ENCODE peak calls at places on chromosomes 11 and 22, in six cellular contexts. K is fibroblast of mammary gland, R is HuH-7, B is foreskin melanocyte, W is fibroblast of the conjunctiva, Z is LoVo. H is an unnamed sample.

GRCh38 chr11:119055901-119056300 is 1.1 kb downstream of the HYOU1 start:
- DNase-seq in K (peak; percentile 51), R (peak; percentile 28), B (peak; percentile 40), W (peak; percentile 27), Z (peak; percentile 8), H (no peak)

GRCh38 chr22:35842954-35843353 is 125.3 kb downstream of the APOL5 start:
- DNase-seq in K (peak; percentile 49), R (peak; percentile 53), B (peak; percentile 42), W (no peak), Z (peak; percentile 46), H (peak; percentile 11)

GRCh38 chr11:105155679-105156078 is 16.1 kb upstream of the CARD18 start:
- DNase-seq in K (no peak), R (no peak), B (no peak), W (no peak), Z (no peak), H (no peak)

GRCh38 chr22:41397143-41397811 is 15.5 kb downstream of the TEF start:
- DNase-seq in K (no peak), R (peak; percentile 71), B (no peak), W (no peak), Z (peak; percentile 32), H (no peak)

GRCh38 chr22:39496131-39496838 is 5.8 kb upstream of the MIEF1 start:
- DNase-seq in K (peak; percentile 58), R (peak; percentile 83), B (peak; percentile 68), W (no peak), Z (peak; percentile 36), H (peak; percentile 51)

GRCh38 chr11:66317322-66317765 is 500 bp upstream of the CD248 start:
- DNase-seq in K (peak; percentile 61), R (no peak), B (no peak), W (no peak), Z (no peak), H (no peak)

GRCh38 chr11:36469881-36470802 is 39.9 kb downstream of the TRAF6 start:
- DNase-seq in K (peak; percentile 51), R (no peak), B (no peak), W (no peak), Z (no peak), H (no peak)

GRCh38 chr22:26713823-26714449 is 56.5 kb downstream of the MIAT start:
- DNase-seq in K (peak; percentile 41), R (no peak), B (no peak), W (no peak), Z (no peak), H (no peak)

GRCh38 chr11:19676508-19677379 is 35.9 kb upstream of the NAV2 start:
- DNase-seq in K (no peak), R (no peak), B (peak; percentile 98), W (no peak), Z (no peak), H (no peak)

GRCh38 chr22:46054091-46054877 is 77.3 kb upstream of the WNT7B start:
- DNase-seq in K (peak; percentile 83), R (peak; percentile 70), B (no peak), W (peak; percentile 60), Z (no peak), H (no peak)

GRCh38 chr11:10581481-10582019 is 13.1 kb upstream of the LYVE1 start:
- DNase-seq in K (peak; percentile 44), R (no peak), B (no peak), W (no peak), Z (no peak), H (peak; percentile 51)

GRCh38 chr11:2581151-2581930 is 118.5 kb downstream of the KCNQ1OT1 start:
- DNase-seq in K (no peak), R (no peak), B (no peak), W (no peak), Z (no peak), H (no peak)

GRCh38 chr22:44582016-44582415 is 84.0 kb upstream of the RTL6 start:
- DNase-seq in K (no peak), R (no peak), B (no peak), W (no peak), Z (no peak), H (no peak)

GRCh38 chr22:27097481-27097880 is 440.1 kb downstream of the MIAT start:
- DNase-seq in K (no peak), R (no peak), B (no peak), W (no peak), Z (no peak), H (no peak)

GRCh38 chr11:65700377-65700776 is 11.7 kb upstream of the KAT5 start:
- DNase-seq in K (no peak), R (no peak), B (no peak), W (no peak), Z (no peak), H (no peak)